ENCODE peak calls at places on chromosomes 1 and 21, in four cellular contexts. A, L, Y and T are unnamed samples.

GRCh38 chr1:169102567-169102966 is 3.9 kb upstream of the ATP1B1 start:
- DNase-seq in A (peak; percentile 55), L (peak; percentile 49), Y (no peak), T (no peak)

GRCh38 chr1:14924012-14924452 is 229.5 kb upstream of the TMEM51 start:
- DNase-seq in A (peak; percentile 81), L (peak; percentile 54), Y (peak; percentile 75), T (peak; percentile 97)

GRCh38 chr1:111992396-111992985 is 3.0 kb upstream of the KCND3 start:
- DNase-seq in A (no peak), L (no peak), Y (no peak), T (no peak)

GRCh38 chr21:19523066-19523465 is 1119.5 kb upstream of the TMPRSS15 start:
- DNase-seq in A (no peak), L (no peak), Y (no peak), T (no peak)

GRCh38 chr1:6041432-6042062 is 4.1 kb upstream of the KCNAB2 start:
- DNase-seq in A (no peak), L (no peak), Y (no peak), T (peak; percentile 83)

GRCh38 chr21:18114735-18115134 is 129.9 kb upstream of the CHODL start:
- DNase-seq in A (no peak), L (no peak), Y (no peak), T (no peak)

GRCh38 chr1:17538010-17538409 is 1.5 kb upstream of the ARHGEF10L start:
- DNase-seq in A (no peak), L (peak; percentile 42), Y (no peak), T (no peak)

GRCh38 chr21:37266515-37267221 is 466 bp downstream of the VPS26C start:
- DNase-seq in A (peak; percentile 54), L (no peak), Y (no peak), T (peak; percentile 42)

GRCh38 chr1:21669287-21670058 is at the start of gene RAP1GAP:
- DNase-seq in A (peak; percentile 79), L (peak; percentile 13), Y (no peak), T (peak; percentile 93)

GRCh38 chr1:204568576-204569206 is 52.5 kb downstream of the MDM4 start:
- DNase-seq in A (no peak), L (no peak), Y (no peak), T (no peak)

GRCh38 chr1:41670558-41670957 is 186.1 kb upstream of the EDN2 start:
- DNase-seq in A (no peak), L (no peak), Y (no peak), T (no peak)

GRCh38 chr21:31732891-31733520 is 1.1 kb upstream of the SCAF4 start:
- DNase-seq in A (peak; percentile 18), L (no peak), Y (no peak), T (no peak)

GRCh38 chr1:61742620-61743431 is 546 bp downstream of the PATJ start:
- DNase-seq in A (peak; percentile 39), L (peak; percentile 43), Y (peak; percentile 53), T (no peak)

GRCh38 chr1:10824821-10825540 is 28.5 kb upstream of the CASZ1 start:
- DNase-seq in A (no peak), L (peak; percentile 92), Y (no peak), T (no peak)

GRCh38 chr1:110696818-110697217 is 22.1 kb upstream of the KCNA3 start:
- DNase-seq in A (no peak), L (no peak), Y (no peak), T (no peak)

GRCh38 chr1:163406787-163407186 is 85.0 kb downstream of the NUF2 start:
- DNase-seq in A (no peak), L (no peak), Y (no peak), T (no peak)

GRCh38 chr1:17990401-17990800 is 117.2 kb upstream of the IGSF21 start:
- DNase-seq in A (no peak), L (no peak), Y (no peak), T (no peak)

GRCh38 chr1:231919900-231920299 is 293.3 kb downstream of the DISC1 start:
- DNase-seq in A (no peak), L (no peak), Y (peak; percentile 41), T (no peak)

GRCh38 chr1:94955767-94956632 is 29.1 kb upstream of the CNN3 start:
- DNase-seq in A (no peak), L (peak; percentile 48), Y (peak; percentile 52), T (no peak)

GRCh38 chr1:155261401-155261887 is 716 bp downstream of the SCAMP3 start:
- DNase-seq in A (no peak), L (no peak), Y (no peak), T (no peak)

GRCh38 chr1:87291107-87291506 is 37.6 kb upstream of the LMO4 start:
- DNase-seq in A (no peak), L (no peak), Y (no peak), T (no peak)

GRCh38 chr1:41884256-41885240 is 34.2 kb downstream of the HIVEP3 start:
- DNase-seq in A (no peak), L (no peak), Y (no peak), T (no peak)

GRCh38 chr1:24085546-24085945 is 26.4 kb downstream of the MYOM3 start:
- DNase-seq in A (no peak), L (no peak), Y (no peak), T (no peak)

GRCh38 chr1:85339089-85339488 is 62.7 kb upstream of the BCL10 start:
- DNase-seq in A (no peak), L (no peak), Y (no peak), T (peak; percentile 21)

GRCh38 chr1:228647523-228648444 is 87.5 kb upstream of the RHOU start:
- DNase-seq in A (peak; percentile 46), L (peak; percentile 44), Y (no peak), T (peak; percentile 25)

GRCh38 chr1:208159542-208160258 is 84.5 kb downstream of the PLXNA2 start:
- DNase-seq in A (peak; percentile 38), L (peak; percentile 88), Y (no peak), T (peak; percentile 58)

GRCh38 chr1:10637833-10638558 is 158.4 kb downstream of the CASZ1 start:
- DNase-seq in A (no peak), L (no peak), Y (no peak), T (no peak)

GRCh38 chr1:12195416-12195815 is 28.6 kb downstream of the TNFRSF1B start:
- DNase-seq in A (no peak), L (no peak), Y (no peak), T (no peak)

GRCh38 chr21:42239973-42240372 is 21.0 kb downstream of the ABCG1 start:
- DNase-seq in A (no peak), L (no peak), Y (no peak), T (no peak)

GRCh38 chr1:241518447-241519307 is 878 bp downstream of the FH start:
- DNase-seq in A (peak; percentile 25), L (peak; percentile 11), Y (peak; percentile 24), T (no peak)

GRCh38 chr1:79688932-79689331 is 682.4 kb upstream of the ADGRL4 start:
- DNase-seq in A (no peak), L (no peak), Y (no peak), T (no peak)

GRCh38 chr1:148162363-148162762 is 10.3 kb upstream of the NBPF11 start:
- DNase-seq in A (no peak), L (no peak), Y (no peak), T (no peak)

GRCh38 chr1:215631489-215631888 is 64.4 kb downstream of the KCTD3 start:
- DNase-seq in A (peak; percentile 39), L (no peak), Y (no peak), T (no peak)

GRCh38 chr1:27427836-27428315 is 35.5 kb downstream of the GPR3 start:
- DNase-seq in A (no peak), L (no peak), Y (no peak), T (no peak)

GRCh38 chr1:99171126-99171813 is 93.0 kb upstream of the PLPPR4 start:
- DNase-seq in A (no peak), L (no peak), Y (no peak), T (no peak)

GRCh38 chr1:33343539-33343938 is 22.6 kb upstream of the A3GALT2 start:
- DNase-seq in A (no peak), L (no peak), Y (no peak), T (no peak)
- TF ChIP-seq POLR2A in A (no peak), L (no peak), Y (no peak), T (no peak)

GRCh38 chr1:36208978-36209708 is 15.1 kb upstream of the THRAP3 start:
- DNase-seq in A (no peak), L (no peak), Y (no peak), T (no peak)

GRCh38 chr1:36207339-36207738 is 16.9 kb upstream of the THRAP3 start:
- DNase-seq in A (peak; percentile 89), L (peak; percentile 50), Y (peak; percentile 31), T (peak; percentile 5)

GRCh38 chr1:36204347-36204909 is 19.8 kb upstream of the THRAP3 start:
- DNase-seq in A (peak; percentile 62), L (no peak), Y (peak; percentile 50), T (no peak)

GRCh38 chr1:36203554-36204346 is 20.5 kb upstream of the THRAP3 start:
- DNase-seq in A (peak; percentile 75), L (peak; percentile 24), Y (peak; percentile 78), T (peak; percentile 12)

GRCh38 chr1:36206323-36206858 is 17.9 kb upstream of the THRAP3 start:
- DNase-seq in A (no peak), L (no peak), Y (no peak), T (no peak)
- TF ChIP-seq CTCF in A (no peak), L (no peak), Y (no peak), T (no peak)

GRCh38 chr1:66395202-66396061 is 138.5 kb upstream of the SGIP1 start:
- DNase-seq in A (no peak), L (no peak), Y (no peak), T (no peak)
- TF ChIP-seq POLR2A in A (no peak), L (no peak), Y (no peak), T (no peak)

GRCh38 chr21:46392921-46393320 is 65.8 kb upstream of the DIP2A start:
- DNase-seq in A (no peak), L (peak; percentile 72), Y (peak; percentile 46), T (no peak)
- TF ChIP-seq CTCF in A (no peak), L (no peak), Y (no peak), T (peak; percentile 15)